ENCODE peak calls at places on chromosome 10, in ten cellular contexts. One of them, this sample, is unnamed.
A peak's percentile ranks its signal among the peaks of the same experiment; 100 is the strongest.

GRCh38 chr10:65194131-65194530 is 1672.9 kb downstream of the REEP3 start:
- DNase-seq in transverse colon: no peak
- DNase-seq in sigmoid colon: no peak
- DNase-seq in GM12891: no peak
- DNase-seq in HepG2: no peak
- DNase-seq in stomach: no peak
- DNase-seq in SK-N-SH: no peak
- DNase-seq in breast epithelium: no peak
- DNase-seq in spleen: no peak
- DNase-seq in Panc1: no peak
- DNase-seq in this sample: no peak

GRCh38 chr10:25877296-25877695 is 56.7 kb upstream of the MYO3A start:
- DNase-seq in GM12891: no peak
- DNase-seq in Panc1: no peak
- DNase-seq in transverse colon: no peak
- DNase-seq in breast epithelium: no peak
- DNase-seq in sigmoid colon: no peak
- DNase-seq in spleen: no peak
- DNase-seq in HepG2: no peak
- DNase-seq in SK-N-SH: no peak
- DNase-seq in stomach: no peak
- DNase-seq in this sample: no peak

GRCh38 chr10:10773109-10773508 is 244.6 kb upstream of the CELF2 start:
- DNase-seq in sigmoid colon: no peak
- DNase-seq in HepG2: no peak
- DNase-seq in GM12891: no peak
- DNase-seq in stomach: no peak
- DNase-seq in spleen: no peak
- DNase-seq in SK-N-SH: no peak
- DNase-seq in breast epithelium: no peak
- DNase-seq in Panc1: no peak
- DNase-seq in transverse colon: no peak
- DNase-seq in this sample: no peak

GRCh38 chr10:127320176-127320575 is 123.8 kb upstream of the INSYN2A start:
- DNase-seq in HepG2: no peak
- DNase-seq in transverse colon: no peak
- DNase-seq in GM12891: no peak
- DNase-seq in spleen: no peak
- DNase-seq in SK-N-SH: no peak
- DNase-seq in breast epithelium: no peak
- DNase-seq in sigmoid colon: no peak
- DNase-seq in stomach: no peak
- DNase-seq in Panc1: no peak
- DNase-seq in this sample: no peak

GRCh38 chr10:89118091-89118490 is 89.0 kb downstream of the CH25H start:
- DNase-seq in Panc1: no peak
- DNase-seq in HepG2: no peak
- DNase-seq in sigmoid colon: no peak
- DNase-seq in breast epithelium: no peak
- DNase-seq in SK-N-SH: no peak
- DNase-seq in stomach: no peak
- DNase-seq in transverse colon: no peak
- DNase-seq in GM12891: no peak
- DNase-seq in spleen: no peak
- DNase-seq in this sample: no peak

GRCh38 chr10:34904191-34904590 is 89.1 kb upstream of the PARD3 start:
- DNase-seq in Panc1: no peak
- DNase-seq in HepG2: no peak
- DNase-seq in sigmoid colon: peak; percentile 13
- DNase-seq in SK-N-SH: no peak
- DNase-seq in GM12891: no peak
- DNase-seq in stomach: no peak
- DNase-seq in spleen: no peak
- DNase-seq in breast epithelium: no peak
- DNase-seq in transverse colon: no peak
- DNase-seq in this sample: no peak

GRCh38 chr10:16116404-16117304 is 256.3 kb upstream of the MINDY3 start:
- DNase-seq in breast epithelium: no peak
- DNase-seq in spleen: no peak
- DNase-seq in HepG2: peak; percentile 52
- DNase-seq in sigmoid colon: no peak
- DNase-seq in Panc1: no peak
- DNase-seq in transverse colon: no peak
- DNase-seq in GM12891: no peak
- DNase-seq in stomach: no peak
- DNase-seq in SK-N-SH: peak; percentile 30
- DNase-seq in this sample: no peak

GRCh38 chr10:21134645-21135395 is 237.7 kb upstream of the NEBL start:
- DNase-seq in transverse colon: no peak
- DNase-seq in SK-N-SH: no peak
- DNase-seq in Panc1: peak; percentile 32
- DNase-seq in HepG2: peak; percentile 27
- DNase-seq in stomach: no peak
- DNase-seq in sigmoid colon: no peak
- DNase-seq in GM12891: no peak
- DNase-seq in spleen: no peak
- DNase-seq in breast epithelium: no peak
- DNase-seq in this sample: no peak

GRCh38 chr10:74213571-74214162 is 62.6 kb downstream of the ADK start:
- DNase-seq in Panc1: no peak
- DNase-seq in breast epithelium: no peak
- DNase-seq in sigmoid colon: no peak
- DNase-seq in SK-N-SH: peak; percentile 65
- DNase-seq in stomach: no peak
- DNase-seq in GM12891: no peak
- DNase-seq in HepG2: peak; percentile 48
- DNase-seq in spleen: no peak
- DNase-seq in transverse colon: peak; percentile 25
- DNase-seq in this sample: no peak

DNA sequence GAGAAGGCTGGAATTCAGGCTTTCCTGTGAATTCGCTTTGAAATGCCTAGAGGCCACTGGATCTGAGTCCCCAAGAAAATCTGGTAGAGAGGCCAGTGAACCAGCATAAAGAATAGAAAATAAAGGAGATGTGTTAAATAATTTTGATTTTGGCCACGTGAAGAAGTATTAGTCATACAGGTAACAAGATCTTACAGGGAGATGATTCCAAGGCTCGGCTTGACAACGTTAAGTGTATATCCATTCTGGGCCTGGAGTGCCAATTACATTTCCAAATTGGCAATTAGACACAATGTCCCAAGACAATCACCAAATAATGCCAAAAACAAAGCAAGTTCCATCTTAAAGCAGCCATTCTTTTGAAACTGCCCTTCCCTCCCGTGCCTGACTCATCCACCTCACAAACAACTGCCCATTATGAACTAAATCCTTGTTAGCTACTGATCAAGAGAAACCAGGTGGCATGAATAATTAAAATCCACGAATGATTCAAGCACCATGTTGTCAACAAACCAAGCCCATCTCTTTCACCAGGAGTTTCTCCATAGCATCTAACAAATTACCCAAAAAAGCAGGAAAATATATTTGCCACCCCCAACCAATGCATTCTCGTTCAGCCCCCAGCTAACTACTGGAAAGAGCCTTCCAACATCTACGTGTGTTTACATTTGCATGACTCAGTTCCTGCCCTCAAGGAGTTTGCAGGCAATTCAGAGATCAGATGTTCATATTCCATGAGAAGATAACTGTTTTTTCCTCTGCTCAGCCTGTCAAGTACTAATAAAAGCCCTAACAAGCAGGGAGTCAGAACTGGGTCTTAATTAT is 8.5 kb downstream of the KCNMA1 start:
- DNase-seq in transverse colon: no peak
- DNase-seq in stomach: no peak
- DNase-seq in Panc1: peak; percentile 87
- DNase-seq in breast epithelium: no peak
- DNase-seq in GM12891: no peak
- DNase-seq in SK-N-SH: no peak
- DNase-seq in HepG2: no peak
- DNase-seq in spleen: no peak
- DNase-seq in sigmoid colon: no peak
- DNase-seq in this sample: no peak
- TF ChIP-seq POLR2AphosphoS5 in transverse colon: no peak
- TF ChIP-seq POLR2AphosphoS5 in stomach: no peak
- TF ChIP-seq POLR2AphosphoS5 in Panc1: peak; percentile 66
- TF ChIP-seq POLR2AphosphoS5 in breast epithelium: no peak
- TF ChIP-seq POLR2AphosphoS5 in GM12891: no peak
- TF ChIP-seq POLR2AphosphoS5 in SK-N-SH: no peak
- TF ChIP-seq POLR2AphosphoS5 in HepG2: no peak
- TF ChIP-seq POLR2AphosphoS5 in spleen: no peak
- TF ChIP-seq POLR2AphosphoS5 in sigmoid colon: no peak
- TF ChIP-seq POLR2AphosphoS5 in this sample: no peak

GRCh38 chr10:86954681-86955500 is 2.5 kb downstream of the MMRN2 start:
- DNase-seq in Panc1: no peak
- DNase-seq in HepG2: no peak
- DNase-seq in spleen: peak; percentile 66
- DNase-seq in GM12891: no peak
- DNase-seq in sigmoid colon: peak; percentile 62
- DNase-seq in transverse colon: no peak
- DNase-seq in breast epithelium: no peak
- DNase-seq in SK-N-SH: no peak
- DNase-seq in stomach: no peak
- DNase-seq in this sample: no peak

GRCh38 chr10:86952106-86952505 is 5.3 kb downstream of the MMRN2 start:
- DNase-seq in spleen: peak; percentile 24
- DNase-seq in Panc1: no peak
- DNase-seq in HepG2: no peak
- DNase-seq in SK-N-SH: no peak
- DNase-seq in sigmoid colon: peak; percentile 41
- DNase-seq in stomach: no peak
- DNase-seq in breast epithelium: no peak
- DNase-seq in GM12891: no peak
- DNase-seq in transverse colon: no peak
- DNase-seq in this sample: no peak

GRCh38 chr10:86955501-86956194 is 1.8 kb downstream of the MMRN2 start:
- DNase-seq in sigmoid colon: no peak
- DNase-seq in transverse colon: no peak
- DNase-seq in breast epithelium: no peak
- DNase-seq in HepG2: no peak
- DNase-seq in GM12891: no peak
- DNase-seq in stomach: no peak
- DNase-seq in spleen: peak; percentile 82
- DNase-seq in Panc1: no peak
- DNase-seq in SK-N-SH: no peak
- DNase-seq in this sample: no peak

GRCh38 chr10:86956195-86956840 is 1.1 kb downstream of the MMRN2 start:
- DNase-seq in sigmoid colon: peak; percentile 53
- DNase-seq in SK-N-SH: no peak
- DNase-seq in spleen: peak; percentile 62
- DNase-seq in breast epithelium: no peak
- DNase-seq in transverse colon: no peak
- DNase-seq in GM12891: no peak
- DNase-seq in HepG2: no peak
- DNase-seq in stomach: no peak
- DNase-seq in Panc1: no peak
- DNase-seq in this sample: no peak

GRCh38 chr10:86953747-86954680 is 3.4 kb downstream of the MMRN2 start:
- DNase-seq in stomach: no peak
- DNase-seq in transverse colon: no peak
- DNase-seq in sigmoid colon: peak; percentile 67
- DNase-seq in SK-N-SH: no peak
- DNase-seq in GM12891: no peak
- DNase-seq in spleen: peak; percentile 82
- DNase-seq in breast epithelium: no peak
- DNase-seq in HepG2: no peak
- DNase-seq in Panc1: no peak
- DNase-seq in this sample: no peak
- TF ChIP-seq POLR2AphosphoS5 in stomach: peak; percentile 24
- TF ChIP-seq POLR2AphosphoS5 in transverse colon: no peak
- TF ChIP-seq POLR2AphosphoS5 in sigmoid colon: no peak
- TF ChIP-seq POLR2AphosphoS5 in SK-N-SH: no peak
- TF ChIP-seq POLR2AphosphoS5 in GM12891: no peak
- TF ChIP-seq POLR2AphosphoS5 in spleen: peak; percentile 73
- TF ChIP-seq POLR2AphosphoS5 in breast epithelium: peak; percentile 57
- TF ChIP-seq POLR2AphosphoS5 in HepG2: no peak
- TF ChIP-seq POLR2AphosphoS5 in Panc1: no peak
- TF ChIP-seq POLR2AphosphoS5 in this sample: peak; percentile 26

DNA sequence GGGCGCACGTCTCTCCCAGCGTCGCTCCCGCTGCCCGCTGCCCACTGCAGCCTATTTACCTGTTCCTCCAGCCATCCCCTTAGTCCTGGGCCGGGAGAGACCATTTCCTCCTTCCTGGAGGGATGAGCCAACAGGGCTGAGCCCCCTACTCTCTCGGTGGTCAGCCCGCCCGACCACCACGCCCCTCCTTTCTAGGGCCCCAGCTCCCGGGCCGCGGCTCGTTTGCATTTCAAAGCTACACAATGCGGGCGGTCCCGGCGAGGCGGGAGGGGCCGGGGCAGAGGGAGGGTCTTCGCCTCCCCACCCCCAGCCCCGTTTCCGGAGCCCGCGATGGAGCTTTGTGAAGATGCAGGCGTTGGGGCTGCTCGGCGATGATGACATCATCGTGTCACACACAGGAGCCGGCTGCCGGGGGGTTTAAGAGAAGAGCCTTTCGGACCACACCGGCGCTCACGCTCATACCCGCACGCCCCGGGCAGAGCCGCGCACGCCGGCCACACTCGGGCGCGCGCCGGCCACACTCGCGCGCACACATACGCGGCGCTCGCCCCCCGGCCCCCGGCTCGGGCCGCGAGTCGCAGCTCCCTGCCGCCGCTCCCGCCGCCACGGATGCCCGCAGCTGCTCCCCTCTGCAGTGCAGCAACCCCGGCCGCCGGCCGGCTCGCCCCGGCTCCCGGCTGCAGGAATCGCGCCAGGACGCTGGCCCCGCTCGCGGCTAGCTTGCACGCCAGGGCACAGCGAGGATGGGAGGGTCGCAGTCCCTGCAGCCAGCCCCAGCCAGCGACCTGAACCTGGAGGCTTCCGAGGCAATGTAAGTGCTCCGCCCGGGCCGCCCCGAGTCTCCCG is 107.7 kb upstream of the BTBD16 start:
- DNase-seq in breast epithelium: no peak
- DNase-seq in stomach: no peak
- DNase-seq in GM12891: no peak
- DNase-seq in sigmoid colon: no peak
- DNase-seq in HepG2: no peak
- DNase-seq in Panc1: no peak
- DNase-seq in spleen: peak; percentile 72
- DNase-seq in transverse colon: no peak
- DNase-seq in SK-N-SH: peak; percentile 83
- DNase-seq in this sample: no peak
- TF ChIP-seq POLR2AphosphoS5 in breast epithelium: no peak
- TF ChIP-seq POLR2AphosphoS5 in stomach: no peak
- TF ChIP-seq POLR2AphosphoS5 in GM12891: no peak
- TF ChIP-seq POLR2AphosphoS5 in sigmoid colon: no peak
- TF ChIP-seq POLR2AphosphoS5 in HepG2: no peak
- TF ChIP-seq POLR2AphosphoS5 in Panc1: no peak
- TF ChIP-seq POLR2AphosphoS5 in spleen: no peak
- TF ChIP-seq POLR2AphosphoS5 in transverse colon: no peak
- TF ChIP-seq POLR2AphosphoS5 in SK-N-SH: no peak
- TF ChIP-seq POLR2AphosphoS5 in this sample: no peak

DNA sequence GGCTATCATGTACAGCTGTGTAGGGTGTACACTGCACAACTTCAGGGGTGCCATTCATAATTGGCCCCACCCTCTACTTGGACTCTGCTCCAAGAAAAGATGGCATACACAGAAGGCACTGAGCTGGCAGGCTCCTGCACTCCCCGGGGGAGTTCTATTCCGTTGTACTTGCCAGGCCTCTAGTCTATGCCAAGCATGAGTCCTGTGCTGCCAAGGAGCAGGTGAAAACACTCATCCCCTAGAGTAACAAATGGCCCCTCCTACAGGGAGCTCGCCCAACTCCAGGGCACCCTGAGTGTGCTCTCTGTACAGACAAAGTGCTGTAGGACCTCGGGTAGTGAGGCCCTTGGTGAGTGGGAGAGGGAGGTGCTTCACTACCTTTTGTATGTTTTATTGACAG is 127.2 kb downstream of the SLIT1 start:
- DNase-seq in spleen: peak; percentile 9
- DNase-seq in SK-N-SH: no peak
- DNase-seq in stomach: no peak
- DNase-seq in Panc1: no peak
- DNase-seq in sigmoid colon: no peak
- DNase-seq in HepG2: no peak
- DNase-seq in GM12891: no peak
- DNase-seq in transverse colon: no peak
- DNase-seq in breast epithelium: no peak
- DNase-seq in this sample: no peak
- TF ChIP-seq POLR2AphosphoS5 in spleen: no peak
- TF ChIP-seq POLR2AphosphoS5 in SK-N-SH: no peak
- TF ChIP-seq POLR2AphosphoS5 in stomach: no peak
- TF ChIP-seq POLR2AphosphoS5 in Panc1: no peak
- TF ChIP-seq POLR2AphosphoS5 in sigmoid colon: no peak
- TF ChIP-seq POLR2AphosphoS5 in HepG2: no peak
- TF ChIP-seq POLR2AphosphoS5 in GM12891: no peak
- TF ChIP-seq POLR2AphosphoS5 in transverse colon: no peak
- TF ChIP-seq POLR2AphosphoS5 in breast epithelium: no peak
- TF ChIP-seq POLR2AphosphoS5 in this sample: no peak

This sample was measured in esophagus muscularis mucosa.